ENCODE peak calls at places on chromosome 16, in five cellular contexts. F is AG09309; O is adipocyte; N is CD8-positive, alpha-beta T cell; Q is naive thymus-derived CD4-positive, alpha-beta T cell. J is an unnamed sample.

GRCh38 chr16:11076259-11077018 is 132.1 kb downstream of the CLEC16A start:
- DNase-seq in F (no peak), Q (no peak), N (peak), O (no peak), J (no peak)

GRCh38 chr16:55641430-55642056 is 14.2 kb upstream of the SLC6A2 start:
- DNase-seq in Q (no peak), O (peak), N (no peak), F (no peak), J (no peak)

GRCh38 chr16:68689921-68690320 is 44.8 kb downstream of the CDH3 start:
- DNase-seq in O (no peak), Q (no peak), F (no peak), N (no peak), J (no peak)

GRCh38 chr16:69112285-69113129 is 7.1 kb downstream of the HAS3 start:
- DNase-seq in N (peak), F (no peak), Q (no peak), O (peak), J (no peak)

GRCh38 chr16:83802135-83802534 is 5.6 kb upstream of the HSBP1 start:
- DNase-seq in F (peak), N (no peak), O (peak), Q (no peak), J (no peak)

GRCh38 chr16:23354246-23354645 is 52.1 kb downstream of the SCNN1B start:
- DNase-seq in O (no peak), F (no peak), N (no peak), Q (no peak), J (no peak)

GRCh38 chr16:62678796-62679195 is 642.6 kb upstream of the CDH8 start:
- DNase-seq in F (no peak), O (no peak), Q (no peak), N (no peak), J (no peak)

GRCh38 chr16:49012961-49013726 is 268.5 kb downstream of the CBLN1 start:
- DNase-seq in N (no peak), F (no peak), Q (no peak), O (no peak), J (no peak)

GRCh38 chr16:46914556-46915201 is 30.5 kb downstream of the GPT2 start:
- DNase-seq in F (no peak), N (no peak), O (no peak), Q (no peak), J (no peak)

GRCh38 chr16:84486551-84487235 is 17.8 kb downstream of the MEAK7 start:
- DNase-seq in N (no peak), F (no peak), Q (no peak), O (no peak), J (no peak)

GRCh38 chr16:2784536-2785100 is 2.7 kb downstream of the PRSS33 start:
- DNase-seq in Q (no peak), O (no peak), N (no peak), F (no peak), J (no peak)
- H3K4me3 ChIP-seq in Q (peak), O (no peak), N (peak), F (no peak), J (no peak)

GRCh38 chr16:63978240-63978639 is 1143.6 kb downstream of the CDH11 start:
- DNase-seq in N (no peak), O (no peak), F (no peak), Q (no peak), J (no peak)

GRCh38 chr16:63982156-63982555 is 1139.7 kb downstream of the CDH11 start:
- DNase-seq in N (no peak), F (no peak), O (no peak), Q (no peak), J (no peak)

GRCh38 chr16:63981639-63982038 is 1140.2 kb downstream of the CDH11 start:
- DNase-seq in O (peak), Q (no peak), F (no peak), N (no peak), J (no peak)

DNA sequence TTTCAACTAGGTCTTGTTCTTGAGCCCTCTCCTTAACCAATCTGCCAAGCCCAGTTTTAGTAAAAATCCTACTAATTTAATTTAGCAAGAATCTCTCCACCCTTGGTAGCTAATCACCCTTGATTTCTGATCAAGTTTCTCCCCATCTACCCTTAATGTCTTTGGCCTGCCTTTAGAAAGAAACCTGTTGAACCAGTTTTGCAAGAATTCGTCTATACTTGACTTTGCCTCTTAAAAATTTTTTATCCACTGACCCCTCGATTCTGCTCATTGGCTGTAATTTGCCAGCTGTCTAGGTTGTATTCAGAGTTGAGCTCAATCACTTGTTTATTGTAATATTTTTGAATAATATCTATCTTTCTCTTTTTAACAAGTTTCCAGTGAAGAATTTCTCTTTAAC is 1138.5 kb downstream of the CDH11 start:
- DNase-seq in O (no peak), F (no peak), N (no peak), Q (no peak), J (no peak)
- H3K4me3 ChIP-seq in O (no peak), F (no peak), N (no peak), Q (no peak), J (no peak)

DNA sequence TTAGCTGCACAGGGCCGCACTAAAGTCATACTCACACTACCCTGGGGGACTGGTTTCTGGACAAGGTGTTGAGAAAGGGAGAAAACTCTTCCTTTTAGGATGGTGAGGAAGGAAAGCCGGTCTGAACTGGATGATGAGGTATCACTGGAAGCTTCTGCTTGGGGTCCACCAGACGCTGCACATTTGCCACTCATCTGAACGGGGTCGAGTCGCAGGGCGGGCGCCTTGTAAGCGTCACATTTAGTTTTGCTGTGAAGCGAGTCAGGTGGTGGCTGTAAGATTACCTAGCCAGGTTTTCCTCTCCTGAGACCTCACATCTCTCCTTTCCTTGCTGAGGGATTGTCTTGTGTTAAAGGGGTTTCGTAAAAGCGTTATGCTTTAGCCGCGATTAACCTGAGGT is 2.3 kb downstream of the JPT2 start:
- DNase-seq in F (no peak), Q (no peak), N (no peak), O (no peak), J (no peak)
- H3K4me3 ChIP-seq in F (no peak), Q (no peak), N (no peak), O (no peak), J (no peak)

GRCh38 chr16:53785044-53785443 is 81.1 kb downstream of the FTO start:
- DNase-seq in F (no peak), O (peak), Q (no peak), N (no peak), J (no peak)
- H3K4me3 ChIP-seq in F (no peak), O (no peak), Q (no peak), N (no peak), J (no peak)

DNA sequence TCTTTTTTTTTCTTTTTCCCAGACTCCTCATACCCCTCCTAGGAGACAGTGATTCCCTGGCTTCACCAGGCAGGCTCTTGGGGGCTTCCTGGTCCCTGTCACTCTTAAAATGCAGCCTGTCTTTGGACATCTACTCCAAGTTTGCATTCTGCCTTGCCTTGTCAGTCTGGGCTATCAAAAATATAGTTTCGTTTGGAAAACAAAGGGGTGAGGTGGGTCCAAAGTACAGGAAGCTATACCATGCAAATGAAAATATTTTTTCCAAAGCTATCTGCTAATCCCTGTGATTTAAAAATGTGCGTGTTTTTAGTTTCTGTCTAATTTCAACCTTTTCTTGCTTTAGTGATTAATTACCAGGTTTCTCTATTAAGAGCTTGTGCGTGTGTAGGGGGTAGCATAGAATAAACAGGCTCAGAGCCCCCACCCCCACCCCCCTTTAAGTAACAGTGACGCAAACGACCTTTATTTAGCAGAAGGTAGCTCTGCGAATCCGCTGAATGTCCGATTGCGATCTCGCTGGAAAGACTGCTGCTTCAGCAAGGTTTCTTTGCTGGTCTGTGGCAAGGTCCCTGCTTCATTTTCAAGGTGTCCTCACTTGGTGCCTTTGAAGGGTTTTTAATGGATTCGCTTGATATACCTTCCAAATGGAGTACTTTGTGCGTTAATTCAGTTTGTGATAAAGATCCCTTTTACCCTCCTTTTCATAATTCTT is 510.2 kb downstream of the WWOX start:
- DNase-seq in N (no peak), O (no peak), F (no peak), Q (no peak), J (no peak)
- H3K4me3 ChIP-seq in N (no peak), O (no peak), F (no peak), Q (no peak), J (no peak)

DNA sequence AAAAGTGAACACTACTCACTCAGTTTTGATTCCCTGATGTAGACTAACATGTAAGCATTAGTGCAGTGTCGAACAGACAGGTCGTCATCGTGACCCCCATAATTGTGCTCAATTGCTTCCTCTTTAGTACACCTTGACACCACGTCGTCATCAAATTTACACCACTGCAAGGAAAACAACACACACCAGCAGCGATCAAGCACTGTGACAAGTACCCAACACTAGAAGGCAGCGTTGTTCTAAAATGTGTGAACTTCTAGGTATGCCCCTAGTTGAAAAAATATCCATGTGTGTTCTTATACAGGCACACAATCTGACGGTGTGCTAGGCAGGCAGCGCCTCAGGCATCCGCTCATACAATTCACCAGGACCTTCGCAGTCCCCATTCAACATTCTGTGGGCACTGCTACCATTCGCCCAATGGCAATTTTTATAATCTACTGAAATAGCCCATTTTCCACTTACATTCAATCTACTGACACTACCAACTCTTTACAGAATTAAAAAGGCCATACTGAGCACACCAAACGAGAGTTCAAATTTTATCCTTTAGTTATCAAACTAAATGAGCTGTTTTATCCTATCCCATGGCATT is 23.1 kb downstream of the LITAFD start:
- DNase-seq in Q (peak), F (no peak), N (no peak), O (peak), J (peak)
- H3K4me3 ChIP-seq in Q (no peak), F (no peak), N (no peak), O (no peak), J (no peak)

GRCh38 chr16:2459647-2460390 is at the start of gene TEDC2:
- DNase-seq in F (peak), N (peak), O (peak), Q (peak), J (peak)

GRCh38 chr16:2458887-2459646 is 842 bp upstream of the TEDC2 start:
- DNase-seq in F (no peak), Q (no peak), N (no peak), O (no peak), J (no peak)

GRCh38 chr16:2462031-2462866 is 2.3 kb downstream of the TEDC2 start:
- DNase-seq in F (no peak), O (no peak), Q (no peak), N (no peak), J (no peak)

GRCh38 chr16:2460391-2460713 is 443 bp downstream of the TEDC2 start:
- DNase-seq in F (no peak), O (no peak), N (no peak), Q (no peak), J (no peak)

GRCh38 chr16:2460916-2461315 is 1.0 kb downstream of the TEDC2 start:
- DNase-seq in O (no peak), N (no peak), F (no peak), Q (no peak), J (no peak)
- H3K4me3 ChIP-seq in O (no peak), N (no peak), F (peak), Q (no peak), J (peak)

GRCh38 chr16:67392301-67393059 is 818 bp downstream of the TPPP3 start:
- DNase-seq in O (no peak), F (no peak), N (no peak), Q (no peak), J (no peak)
- H3K4me3 ChIP-seq in O (no peak), F (no peak), N (no peak), Q (no peak), J (no peak)

GRCh38 chr16:75264531-75264998 is 13.1 kb upstream of the BCAR1 start:
- DNase-seq in N (no peak), O (peak), Q (no peak), F (no peak), J (no peak)
- H3K4me3 ChIP-seq in N (no peak), O (peak), Q (no peak), F (peak), J (no peak)

J was measured in Jurkat, Clone E6-1.